ENCODE peak calls at places on chromosomes 16 and 17, in four cellular contexts. One of them, this sample, is unnamed.

GRCh38 chr17:77133087-77133633 is 7.6 kb upstream of the SEC14L1 start:
- DNase-seq in AG10803: no peak
- DNase-seq in GM13976: no peak
- DNase-seq in heart left ventricle: no peak
- DNase-seq in this sample: no peak

GRCh38 chr17:65198653-65199382 is 61.6 kb downstream of the RGS9 start:
- DNase-seq in AG10803: peak
- DNase-seq in GM13976: peak
- DNase-seq in heart left ventricle: no peak
- DNase-seq in this sample: peak

GRCh38 chr16:17572145-17572544 is 101.4 kb upstream of the XYLT1 start:
- DNase-seq in AG10803: no peak
- DNase-seq in GM13976: no peak
- DNase-seq in heart left ventricle: no peak
- DNase-seq in this sample: no peak

GRCh38 chr16:6611535-6611934 is 721.1 kb upstream of the RBFOX1 start:
- DNase-seq in AG10803: no peak
- DNase-seq in GM13976: no peak
- DNase-seq in heart left ventricle: no peak
- DNase-seq in this sample: no peak

GRCh38 chr17:66834426-66834918 is 445 bp upstream of the CACNG5 start:
- DNase-seq in AG10803: no peak
- DNase-seq in GM13976: no peak
- DNase-seq in heart left ventricle: no peak
- DNase-seq in this sample: no peak

GRCh38 chr17:6427284-6427781 is 7.6 kb downstream of the AIPL1 start:
- DNase-seq in AG10803: peak
- DNase-seq in GM13976: peak
- DNase-seq in heart left ventricle: no peak
- DNase-seq in this sample: peak

GRCh38 chr17:14161419-14161818 is 75.2 kb downstream of the CDRT15 start:
- DNase-seq in AG10803: no peak
- DNase-seq in GM13976: no peak
- DNase-seq in heart left ventricle: no peak
- DNase-seq in this sample: no peak

GRCh38 chr17:73126716-73127473 is 34.4 kb upstream of the SLC39A11 start:
- DNase-seq in AG10803: no peak
- DNase-seq in GM13976: no peak
- DNase-seq in heart left ventricle: no peak
- DNase-seq in this sample: no peak

GRCh38 chr17:78107457-78107856 is 21.1 kb downstream of the TMC6 start:
- DNase-seq in AG10803: peak
- DNase-seq in GM13976: no peak
- DNase-seq in heart left ventricle: no peak
- DNase-seq in this sample: no peak

GRCh38 chr16:20323591-20324117 is 3.7 kb downstream of the GP2 start:
- DNase-seq in AG10803: no peak
- DNase-seq in GM13976: no peak
- DNase-seq in heart left ventricle: no peak
- DNase-seq in this sample: no peak

GRCh38 chr17:49637050-49637449 is 40.8 kb downstream of the SPOP start:
- DNase-seq in AG10803: no peak
- DNase-seq in GM13976: no peak
- DNase-seq in heart left ventricle: no peak
- DNase-seq in this sample: no peak

GRCh38 chr17:30443721-30444120 is 33.5 kb upstream of the GOSR1 start:
- DNase-seq in AG10803: no peak
- DNase-seq in GM13976: no peak
- DNase-seq in heart left ventricle: no peak
- DNase-seq in this sample: no peak

GRCh38 chr17:3622977-3623594 is 13.0 kb downstream of the SHPK start:
- DNase-seq in AG10803: no peak
- DNase-seq in GM13976: no peak
- DNase-seq in heart left ventricle: no peak
- DNase-seq in this sample: no peak

GRCh38 chr17:4329838-4330237 is 36.6 kb downstream of the UBE2G1 start:
- DNase-seq in AG10803: peak
- DNase-seq in GM13976: no peak
- DNase-seq in heart left ventricle: no peak
- DNase-seq in this sample: no peak

GRCh38 chr17:37417852-37418251 is 11.2 kb downstream of the TADA2A start:
- DNase-seq in AG10803: no peak
- DNase-seq in GM13976: no peak
- DNase-seq in heart left ventricle: no peak
- DNase-seq in this sample: no peak

GRCh38 chr17:18225562-18226283 is at the start of gene LLGL1:
- DNase-seq in AG10803: no peak
- DNase-seq in GM13976: no peak
- DNase-seq in heart left ventricle: no peak
- DNase-seq in this sample: no peak

GRCh38 chr16:14378131-14378551 is 251.9 kb downstream of the PARN start:
- DNase-seq in AG10803: peak
- DNase-seq in GM13976: no peak
- DNase-seq in heart left ventricle: no peak
- DNase-seq in this sample: no peak

GRCh38 chr17:32461853-32462617 is 17.7 kb downstream of the PSMD11 start:
- DNase-seq in AG10803: peak
- DNase-seq in GM13976: peak
- DNase-seq in heart left ventricle: no peak
- DNase-seq in this sample: peak

GRCh38 chr17:7548585-7549400 is at the start of gene TNFSF12:
- DNase-seq in AG10803: peak
- DNase-seq in GM13976: peak
- DNase-seq in heart left ventricle: peak
- DNase-seq in this sample: peak

GRCh38 chr16:50520451-50521245 is 27.5 kb upstream of the NKD1 start:
- DNase-seq in AG10803: no peak
- DNase-seq in GM13976: no peak
- DNase-seq in heart left ventricle: peak
- DNase-seq in this sample: no peak

GRCh38 chr16:15643453-15644305 is 725 bp upstream of the MARF1 start:
- DNase-seq in AG10803: peak
- DNase-seq in GM13976: no peak
- DNase-seq in heart left ventricle: peak
- DNase-seq in this sample: no peak

GRCh38 chr17:50557265-50558029 is 3.1 kb upstream of the CACNA1G start:
- DNase-seq in AG10803: no peak
- DNase-seq in GM13976: no peak
- DNase-seq in heart left ventricle: no peak
- DNase-seq in this sample: no peak

GRCh38 chr17:83203472-83204221 is 124.2 kb downstream of the METRNL start:
- DNase-seq in AG10803: peak
- DNase-seq in GM13976: no peak
- DNase-seq in heart left ventricle: peak
- DNase-seq in this sample: no peak

GRCh38 chr16:53415504-53415903 is 18.8 kb upstream of the RBL2 start:
- DNase-seq in AG10803: no peak
- DNase-seq in GM13976: no peak
- DNase-seq in heart left ventricle: no peak
- DNase-seq in this sample: no peak

GRCh38 chr17:57750930-57751329 is 5.8 kb upstream of the CCDC182 start:
- DNase-seq in AG10803: no peak
- DNase-seq in GM13976: no peak
- DNase-seq in heart left ventricle: no peak
- DNase-seq in this sample: no peak

GRCh38 chr17:60165223-60165622 is 15.4 kb downstream of the CA4 start:
- DNase-seq in AG10803: no peak
- DNase-seq in GM13976: peak
- DNase-seq in heart left ventricle: no peak
- DNase-seq in this sample: no peak
- TF ChIP-seq CTCF in AG10803: no peak
- TF ChIP-seq CTCF in GM13976: no peak
- TF ChIP-seq CTCF in heart left ventricle: no peak
- TF ChIP-seq CTCF in this sample: no peak

DNA sequence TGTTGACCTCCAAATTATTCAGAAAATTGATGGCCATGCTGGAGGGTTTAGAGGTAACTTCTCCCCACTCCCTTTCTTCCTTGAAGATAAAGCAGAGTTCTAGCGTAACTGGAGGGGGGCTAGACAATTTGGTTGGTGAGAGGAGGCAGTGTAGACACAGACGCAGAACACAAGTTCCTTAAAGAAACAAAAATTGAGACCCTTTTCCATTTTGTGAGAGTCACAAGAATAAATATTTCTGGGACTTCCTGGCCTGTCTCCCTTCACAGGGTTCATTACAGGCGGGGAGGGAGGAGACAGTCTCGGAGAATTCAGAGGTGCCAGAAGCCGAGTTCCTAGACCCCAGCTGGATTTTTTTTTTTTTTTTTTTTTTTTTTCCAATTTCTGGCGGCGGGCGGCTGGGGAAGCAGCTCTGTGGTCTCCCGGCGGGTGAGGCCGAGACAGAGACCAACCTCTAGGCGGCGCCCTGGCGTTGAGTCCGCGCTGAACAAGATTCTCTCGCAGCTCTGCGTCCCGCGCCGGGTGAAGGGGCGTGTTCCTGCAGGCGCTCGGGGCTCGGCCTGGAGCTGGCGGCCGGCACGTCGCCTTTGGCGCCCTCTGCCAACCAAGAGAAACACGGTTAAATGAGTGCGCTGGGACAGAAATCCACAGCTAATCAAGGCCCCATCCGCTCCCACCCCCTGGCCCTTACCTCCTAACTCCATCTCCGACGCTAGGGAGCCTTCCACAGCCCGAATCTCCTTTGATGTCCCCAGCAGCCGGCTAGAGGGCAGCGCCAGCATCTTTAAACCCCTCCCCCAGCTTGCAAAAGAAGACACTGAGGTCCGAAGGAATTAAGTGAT is 10.2 kb upstream of the HOXB9 start:
- DNase-seq in AG10803: peak
- DNase-seq in GM13976: peak
- DNase-seq in heart left ventricle: peak
- DNase-seq in this sample: peak
- TF ChIP-seq CTCF in AG10803: peak
- TF ChIP-seq CTCF in GM13976: peak
- TF ChIP-seq CTCF in heart left ventricle: peak
- TF ChIP-seq CTCF in this sample: peak

GRCh38 chr17:42079541-42079940 is 18.7 kb downstream of the ZNF385C start:
- DNase-seq in AG10803: no peak
- DNase-seq in GM13976: no peak
- DNase-seq in heart left ventricle: no peak
- DNase-seq in this sample: no peak
- TF ChIP-seq CTCF in AG10803: no peak
- TF ChIP-seq CTCF in GM13976: no peak
- TF ChIP-seq CTCF in heart left ventricle: no peak
- TF ChIP-seq CTCF in this sample: no peak

DNA sequence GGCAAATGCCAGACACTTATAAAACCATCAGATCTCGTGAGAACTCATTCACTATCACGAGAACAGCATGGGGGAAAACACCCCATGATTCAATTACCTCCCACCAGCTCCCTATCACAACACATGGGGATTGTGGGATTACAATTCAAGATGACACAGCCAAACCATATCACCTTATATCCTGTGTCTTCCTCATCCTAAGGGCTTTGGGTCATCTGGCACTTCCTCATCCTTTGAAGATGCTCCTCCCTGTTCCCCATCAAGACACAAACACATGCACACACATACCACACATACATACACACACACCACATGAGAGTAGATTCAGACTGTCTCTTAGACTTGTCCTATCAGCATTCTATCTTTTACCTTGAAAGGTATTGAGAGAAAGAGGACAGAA is 2.8 kb upstream of the PMFBP1 start:
- DNase-seq in AG10803: no peak
- DNase-seq in GM13976: no peak
- DNase-seq in heart left ventricle: no peak
- DNase-seq in this sample: no peak
- TF ChIP-seq CTCF in AG10803: no peak
- TF ChIP-seq CTCF in GM13976: no peak
- TF ChIP-seq CTCF in heart left ventricle: no peak
- TF ChIP-seq CTCF in this sample: no peak